ENCODE peak calls at places on chromosomes 2 and 18, in six cellular contexts. One of them, this sample, is unnamed.

GRCh38 chr2:160324161-160324768 is 124.2 kb upstream of the ITGB6 start:
- DNase-seq in OCI-LY7: peak; percentile 49
- DNase-seq in suprapubic skin: no peak
- DNase-seq in choroid plexus epithelial cell: peak; percentile 74
- DNase-seq in mammary epithelial cell: peak; percentile 32
- DNase-seq in lower lobe of right lung: peak; percentile 61
- DNase-seq in this sample: no peak

GRCh38 chr18:48161911-48162698 is 231.6 kb upstream of the SMAD2 start:
- DNase-seq in OCI-LY7: no peak
- DNase-seq in suprapubic skin: peak; percentile 78
- DNase-seq in choroid plexus epithelial cell: peak; percentile 41
- DNase-seq in mammary epithelial cell: peak; percentile 34
- DNase-seq in lower lobe of right lung: no peak
- DNase-seq in this sample: no peak

GRCh38 chr18:20966795-20967194 is 144.8 kb downstream of the ROCK1 start:
- DNase-seq in OCI-LY7: no peak
- DNase-seq in suprapubic skin: no peak
- DNase-seq in choroid plexus epithelial cell: no peak
- DNase-seq in mammary epithelial cell: no peak
- DNase-seq in lower lobe of right lung: no peak
- DNase-seq in this sample: no peak

GRCh38 chr2:50491541-50492114 is 540.3 kb downstream of the NRXN1 start:
- DNase-seq in OCI-LY7: peak; percentile 42
- DNase-seq in suprapubic skin: no peak
- DNase-seq in choroid plexus epithelial cell: peak; percentile 67
- DNase-seq in mammary epithelial cell: peak; percentile 14
- DNase-seq in lower lobe of right lung: no peak
- DNase-seq in this sample: no peak

GRCh38 chr18:13302611-13303267 is 84.2 kb downstream of the LDLRAD4 start:
- DNase-seq in OCI-LY7: no peak
- DNase-seq in suprapubic skin: no peak
- DNase-seq in choroid plexus epithelial cell: no peak
- DNase-seq in mammary epithelial cell: no peak
- DNase-seq in lower lobe of right lung: no peak
- DNase-seq in this sample: no peak

GRCh38 chr2:201500534-201500933 is 49.0 kb downstream of the STRADB start:
- DNase-seq in OCI-LY7: no peak
- DNase-seq in suprapubic skin: no peak
- DNase-seq in choroid plexus epithelial cell: peak; percentile 31
- DNase-seq in mammary epithelial cell: peak; percentile 56
- DNase-seq in lower lobe of right lung: no peak
- DNase-seq in this sample: no peak

GRCh38 chr2:150135223-150135883 is 352.1 kb downstream of the RND3 start:
- DNase-seq in OCI-LY7: no peak
- DNase-seq in suprapubic skin: no peak
- DNase-seq in choroid plexus epithelial cell: no peak
- DNase-seq in mammary epithelial cell: no peak
- DNase-seq in lower lobe of right lung: no peak
- DNase-seq in this sample: no peak

GRCh38 chr2:174951746-174952145 is 53.4 kb downstream of the CHN1 start:
- DNase-seq in OCI-LY7: no peak
- DNase-seq in suprapubic skin: no peak
- DNase-seq in choroid plexus epithelial cell: peak; percentile 88
- DNase-seq in mammary epithelial cell: peak; percentile 8
- DNase-seq in lower lobe of right lung: no peak
- DNase-seq in this sample: no peak

GRCh38 chr18:3816601-3817363 is 366.8 kb downstream of the TGIF1 start:
- DNase-seq in OCI-LY7: no peak
- DNase-seq in suprapubic skin: no peak
- DNase-seq in choroid plexus epithelial cell: peak; percentile 96
- DNase-seq in mammary epithelial cell: peak; percentile 92
- DNase-seq in lower lobe of right lung: no peak
- DNase-seq in this sample: no peak

GRCh38 chr2:95231723-95232122 is 24.4 kb downstream of the ZNF892 start:
- DNase-seq in OCI-LY7: peak; percentile 58
- DNase-seq in suprapubic skin: no peak
- DNase-seq in choroid plexus epithelial cell: peak; percentile 64
- DNase-seq in mammary epithelial cell: peak; percentile 57
- DNase-seq in lower lobe of right lung: peak; percentile 65
- DNase-seq in this sample: peak; percentile 61

GRCh38 chr18:8734496-8734895 is 29.1 kb downstream of the MTCL1 start:
- DNase-seq in OCI-LY7: no peak
- DNase-seq in suprapubic skin: no peak
- DNase-seq in choroid plexus epithelial cell: no peak
- DNase-seq in mammary epithelial cell: no peak
- DNase-seq in lower lobe of right lung: no peak
- DNase-seq in this sample: no peak

GRCh38 chr2:119694994-119695521 is 16.1 kb downstream of the TMEM177 start:
- DNase-seq in OCI-LY7: no peak
- DNase-seq in suprapubic skin: no peak
- DNase-seq in choroid plexus epithelial cell: peak; percentile 80
- DNase-seq in mammary epithelial cell: peak; percentile 24
- DNase-seq in lower lobe of right lung: no peak
- DNase-seq in this sample: no peak

GRCh38 chr2:127080941-127081769 is 25.8 kb downstream of the BIN1 start:
- DNase-seq in OCI-LY7: peak; percentile 19
- DNase-seq in suprapubic skin: no peak
- DNase-seq in choroid plexus epithelial cell: no peak
- DNase-seq in mammary epithelial cell: no peak
- DNase-seq in lower lobe of right lung: peak; percentile 66
- DNase-seq in this sample: no peak

GRCh38 chr2:105788670-105789290 is 44.1 kb downstream of the NCK2 start:
- DNase-seq in OCI-LY7: no peak
- DNase-seq in suprapubic skin: no peak
- DNase-seq in choroid plexus epithelial cell: no peak
- DNase-seq in mammary epithelial cell: no peak
- DNase-seq in lower lobe of right lung: no peak
- DNase-seq in this sample: no peak

GRCh38 chr2:80007722-80008503 is 296.6 kb downstream of the LRRTM1 start:
- DNase-seq in OCI-LY7: no peak
- DNase-seq in suprapubic skin: no peak
- DNase-seq in choroid plexus epithelial cell: no peak
- DNase-seq in mammary epithelial cell: no peak
- DNase-seq in lower lobe of right lung: no peak
- DNase-seq in this sample: no peak

GRCh38 chr2:1546901-1547300 is 133.6 kb downstream of the TPO start:
- DNase-seq in OCI-LY7: no peak
- DNase-seq in suprapubic skin: no peak
- DNase-seq in choroid plexus epithelial cell: no peak
- DNase-seq in mammary epithelial cell: no peak
- DNase-seq in lower lobe of right lung: no peak
- DNase-seq in this sample: no peak

GRCh38 chr2:231058761-231059550 is 2.3 kb downstream of the PSMD1 start:
- DNase-seq in OCI-LY7: no peak
- DNase-seq in suprapubic skin: no peak
- DNase-seq in choroid plexus epithelial cell: peak; percentile 53
- DNase-seq in mammary epithelial cell: peak; percentile 62
- DNase-seq in lower lobe of right lung: no peak
- DNase-seq in this sample: no peak

GRCh38 chr2:196112408-196113039 is 43.9 kb upstream of the DNAH7 start:
- DNase-seq in OCI-LY7: no peak
- DNase-seq in suprapubic skin: no peak
- DNase-seq in choroid plexus epithelial cell: peak; percentile 95
- DNase-seq in mammary epithelial cell: peak; percentile 55
- DNase-seq in lower lobe of right lung: no peak
- DNase-seq in this sample: no peak

GRCh38 chr2:225100269-225100668 is 58.0 kb upstream of the DOCK10 start:
- DNase-seq in OCI-LY7: no peak
- DNase-seq in suprapubic skin: no peak
- DNase-seq in choroid plexus epithelial cell: peak; percentile 78
- DNase-seq in mammary epithelial cell: no peak
- DNase-seq in lower lobe of right lung: no peak
- DNase-seq in this sample: no peak

GRCh38 chr2:73103018-73103542 is 9.7 kb downstream of the RAB11FIP5 start:
- DNase-seq in OCI-LY7: no peak
- DNase-seq in suprapubic skin: no peak
- DNase-seq in choroid plexus epithelial cell: no peak
- DNase-seq in mammary epithelial cell: no peak
- DNase-seq in lower lobe of right lung: no peak
- DNase-seq in this sample: no peak

GRCh38 chr2:37614061-37614802 is 57.2 kb downstream of the CDC42EP3 start:
- DNase-seq in OCI-LY7: no peak
- DNase-seq in suprapubic skin: no peak
- DNase-seq in choroid plexus epithelial cell: peak; percentile 94
- DNase-seq in mammary epithelial cell: peak; percentile 80
- DNase-seq in lower lobe of right lung: no peak
- DNase-seq in this sample: no peak

GRCh38 chr2:14632133-14632936 is at the start of gene LRATD1:
- DNase-seq in OCI-LY7: no peak
- DNase-seq in suprapubic skin: peak; percentile 85
- DNase-seq in choroid plexus epithelial cell: peak; percentile 49
- DNase-seq in mammary epithelial cell: peak; percentile 90
- DNase-seq in lower lobe of right lung: peak; percentile 87
- DNase-seq in this sample: peak; percentile 92

GRCh38 chr2:20829861-20830260 is 7.0 kb upstream of the LDAH start:
- DNase-seq in OCI-LY7: no peak
- DNase-seq in suprapubic skin: no peak
- DNase-seq in choroid plexus epithelial cell: no peak
- DNase-seq in mammary epithelial cell: no peak
- DNase-seq in lower lobe of right lung: no peak
- DNase-seq in this sample: no peak
- TF ChIP-seq CTCF in OCI-LY7: no peak
- TF ChIP-seq CTCF in suprapubic skin: no peak
- TF ChIP-seq CTCF in choroid plexus epithelial cell: no peak
- TF ChIP-seq CTCF in mammary epithelial cell: no peak
- TF ChIP-seq CTCF in lower lobe of right lung: no peak
- TF ChIP-seq CTCF in this sample: no peak

DNA sequence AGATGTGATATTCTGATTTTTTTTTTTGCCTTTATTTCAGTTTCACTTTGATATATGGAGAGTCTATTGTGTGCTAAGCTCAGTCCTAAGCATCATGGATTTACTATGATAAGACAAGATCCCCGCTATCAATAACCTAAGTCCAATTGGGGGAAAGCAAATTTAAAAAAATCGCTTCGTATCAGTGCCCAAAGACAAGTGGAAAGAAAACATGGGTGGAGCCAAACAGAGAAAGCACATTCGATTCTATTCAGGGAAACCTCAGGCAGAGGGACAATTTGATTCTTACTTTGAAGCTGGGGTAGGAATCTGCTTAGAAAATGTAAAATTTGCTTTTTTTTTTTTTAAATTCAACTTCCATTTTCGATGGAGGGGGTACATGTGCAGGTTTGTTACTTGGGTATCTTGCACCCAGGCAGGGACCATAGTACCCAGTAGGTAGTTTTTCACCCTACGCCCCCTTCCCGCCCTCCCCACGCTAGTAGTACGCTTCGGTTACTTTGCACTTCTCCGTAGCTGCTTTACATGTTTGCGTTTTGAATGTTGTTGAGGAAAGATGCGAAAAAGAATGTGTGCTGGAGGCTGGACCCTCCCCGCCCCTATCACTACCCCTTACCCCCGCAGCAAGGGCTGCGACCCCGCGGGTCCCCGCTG is 12.4 kb downstream of the KIF5C start:
- DNase-seq in OCI-LY7: no peak
- DNase-seq in suprapubic skin: no peak
- DNase-seq in choroid plexus epithelial cell: no peak
- DNase-seq in mammary epithelial cell: no peak
- DNase-seq in lower lobe of right lung: no peak
- DNase-seq in this sample: no peak
- H3K4me3 ChIP-seq in OCI-LY7: no peak overlapping the region
- H3K4me3 ChIP-seq in suprapubic skin: peak overlapping the region; percentile 44
- H3K4me3 ChIP-seq in choroid plexus epithelial cell: peak overlapping the region; percentile 29
- H3K4me3 ChIP-seq in mammary epithelial cell: no peak overlapping the region
- H3K4me3 ChIP-seq in lower lobe of right lung: peak overlapping the region; percentile 46
- H3K4me3 ChIP-seq in this sample: no peak overlapping the region

DNA sequence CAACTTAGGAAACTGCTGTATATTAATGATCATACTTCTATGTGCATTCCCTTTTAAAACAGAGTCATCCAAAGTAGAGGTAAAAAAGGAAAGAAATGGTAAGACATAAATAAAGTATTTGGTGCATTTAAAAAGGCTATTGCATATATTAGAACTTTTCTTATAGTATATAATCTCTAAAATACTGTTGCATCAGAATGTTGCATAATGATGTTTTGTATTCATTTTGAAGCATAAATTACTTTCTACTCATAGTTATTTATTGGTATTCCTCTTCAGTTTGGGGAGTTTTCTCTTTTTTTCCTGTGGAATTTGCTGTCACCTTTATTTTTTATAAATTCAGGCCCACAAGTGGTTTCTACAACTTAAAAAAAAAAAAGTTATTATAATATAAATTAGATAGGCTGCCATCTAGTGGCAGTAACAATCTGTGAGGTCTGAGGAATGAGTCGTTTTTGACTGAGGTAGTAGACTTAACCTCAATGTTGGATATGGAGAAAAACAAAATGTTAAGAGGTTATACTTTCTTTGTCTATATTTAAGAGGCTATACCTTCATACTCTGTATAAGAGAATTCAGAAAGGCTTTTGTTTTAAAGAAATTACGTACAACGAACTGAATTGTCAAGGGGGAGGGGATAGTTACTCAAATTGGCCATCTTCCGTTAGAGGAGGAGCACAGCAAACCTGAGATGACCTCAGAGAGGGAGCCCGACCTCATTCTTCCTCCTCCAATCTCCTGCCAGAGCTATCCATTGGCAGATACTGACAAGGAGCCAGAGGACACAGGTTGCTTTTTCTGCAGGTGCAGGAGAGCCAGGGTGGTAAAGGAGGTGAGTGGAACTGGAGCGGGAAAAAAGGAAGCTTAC is 23.8 kb downstream of the ANKAR start:
- DNase-seq in OCI-LY7: peak; percentile 70
- DNase-seq in suprapubic skin: no peak
- DNase-seq in choroid plexus epithelial cell: peak; percentile 71
- DNase-seq in mammary epithelial cell: peak; percentile 19
- DNase-seq in lower lobe of right lung: no peak
- DNase-seq in this sample: no peak
- TF ChIP-seq CTCF in OCI-LY7: peak; percentile 85
- TF ChIP-seq CTCF in suprapubic skin: peak; percentile 49
- TF ChIP-seq CTCF in choroid plexus epithelial cell: peak; percentile 54
- TF ChIP-seq CTCF in mammary epithelial cell: peak; percentile 48
- TF ChIP-seq CTCF in lower lobe of right lung: peak; percentile 69
- TF ChIP-seq CTCF in this sample: peak; percentile 81

DNA sequence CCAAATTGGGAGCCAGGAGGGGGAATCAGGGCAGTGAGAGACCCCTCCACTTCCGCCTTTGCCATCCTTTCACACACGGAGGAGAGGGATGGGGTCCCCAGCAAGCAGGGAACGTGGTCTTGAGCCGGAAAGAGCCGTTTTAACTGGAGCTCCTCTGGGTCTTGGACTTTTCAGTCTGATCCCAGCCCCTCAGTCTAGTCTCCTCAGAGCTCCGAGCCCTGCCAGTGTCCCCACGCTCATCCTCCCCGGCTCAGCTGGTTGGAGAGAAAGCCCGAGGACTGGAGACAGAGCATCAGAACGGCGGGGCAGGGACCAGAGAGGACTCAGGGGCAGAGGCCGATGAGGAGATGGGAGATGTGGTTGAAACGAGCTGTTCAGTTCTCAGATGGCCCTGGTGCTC is 26.1 kb upstream of the OTOF start:
- DNase-seq in OCI-LY7: no peak
- DNase-seq in suprapubic skin: no peak
- DNase-seq in choroid plexus epithelial cell: no peak
- DNase-seq in mammary epithelial cell: no peak
- DNase-seq in lower lobe of right lung: no peak
- DNase-seq in this sample: no peak
- H3K4me3 ChIP-seq in OCI-LY7: peak overlapping the region; percentile 53
- H3K4me3 ChIP-seq in suprapubic skin: peak overlapping the region; percentile 43
- H3K4me3 ChIP-seq in choroid plexus epithelial cell: no peak overlapping the region
- H3K4me3 ChIP-seq in mammary epithelial cell: no peak overlapping the region
- H3K4me3 ChIP-seq in lower lobe of right lung: peak overlapping the region; percentile 52
- H3K4me3 ChIP-seq in this sample: peak overlapping the region; percentile 34

This sample was measured in RWPE2.